ENCODE peak calls at places on chromosome 9, in eight cellular contexts. One of them, this sample, is unnamed. For H3K36me3, the result is how much of the 10 kb centered on the place peaks cover.

GRCh38 chr9:128108784-128109709 is 18.5 kb downstream of the PTGES2 start:
- DNase-seq in BE2C: no peak
- DNase-seq in cardiac muscle cell: no peak
- DNase-seq in body of pancreas: no peak
- DNase-seq in psoas muscle: peak
- DNase-seq in endothelial cell of umbilical vein: no peak
- DNase-seq in vagina: no peak
- DNase-seq in fibroblast of lung: no peak
- DNase-seq in this sample: peak

GRCh38 chr9:129081388-129081889 is 528 bp downstream of the DOLPP1 start:
- DNase-seq in endothelial cell of umbilical vein: no peak
- DNase-seq in vagina: no peak
- DNase-seq in cardiac muscle cell: no peak
- DNase-seq in body of pancreas: no peak
- DNase-seq in BE2C: no peak
- DNase-seq in psoas muscle: no peak
- DNase-seq in fibroblast of lung: peak
- DNase-seq in this sample: no peak

GRCh38 chr9:78239506-78239905 is 3.6 kb downstream of the CEP78 start:
- DNase-seq in BE2C: no peak
- DNase-seq in body of pancreas: peak
- DNase-seq in endothelial cell of umbilical vein: no peak
- DNase-seq in cardiac muscle cell: peak
- DNase-seq in fibroblast of lung: no peak
- DNase-seq in psoas muscle: no peak
- DNase-seq in vagina: no peak
- DNase-seq in this sample: no peak

GRCh38 chr9:21340735-21341134 is 5.5 kb upstream of the KLHL9 start:
- DNase-seq in psoas muscle: no peak
- DNase-seq in cardiac muscle cell: no peak
- DNase-seq in BE2C: no peak
- DNase-seq in fibroblast of lung: no peak
- DNase-seq in endothelial cell of umbilical vein: no peak
- DNase-seq in body of pancreas: no peak
- DNase-seq in vagina: no peak
- DNase-seq in this sample: no peak

GRCh38 chr9:28620661-28621060 is 1047.4 kb upstream of the C9orf72 start:
- DNase-seq in psoas muscle: no peak
- DNase-seq in body of pancreas: no peak
- DNase-seq in vagina: no peak
- DNase-seq in fibroblast of lung: no peak
- DNase-seq in BE2C: no peak
- DNase-seq in cardiac muscle cell: no peak
- DNase-seq in endothelial cell of umbilical vein: no peak
- DNase-seq in this sample: no peak

GRCh38 chr9:15268317-15268716 is 38.7 kb downstream of the TTC39B start:
- DNase-seq in psoas muscle: no peak
- DNase-seq in fibroblast of lung: no peak
- DNase-seq in cardiac muscle cell: no peak
- DNase-seq in BE2C: no peak
- DNase-seq in endothelial cell of umbilical vein: no peak
- DNase-seq in body of pancreas: no peak
- DNase-seq in vagina: no peak
- DNase-seq in this sample: no peak

GRCh38 chr9:111909444-111909843 is 12.8 kb downstream of the UGCG start:
- DNase-seq in fibroblast of lung: no peak
- DNase-seq in vagina: no peak
- DNase-seq in body of pancreas: no peak
- DNase-seq in BE2C: no peak
- DNase-seq in endothelial cell of umbilical vein: no peak
- DNase-seq in psoas muscle: no peak
- DNase-seq in cardiac muscle cell: no peak
- DNase-seq in this sample: no peak

GRCh38 chr9:112487799-112488345 is 1.2 kb downstream of the KIAA1958 start:
- DNase-seq in body of pancreas: no peak
- DNase-seq in endothelial cell of umbilical vein: no peak
- DNase-seq in vagina: no peak
- DNase-seq in cardiac muscle cell: peak
- DNase-seq in fibroblast of lung: peak
- DNase-seq in psoas muscle: no peak
- DNase-seq in BE2C: no peak
- DNase-seq in this sample: no peak

GRCh38 chr9:32508728-32509127 is 17.3 kb downstream of the RIGI start:
- DNase-seq in fibroblast of lung: no peak
- DNase-seq in BE2C: no peak
- DNase-seq in vagina: no peak
- DNase-seq in cardiac muscle cell: no peak
- DNase-seq in endothelial cell of umbilical vein: no peak
- DNase-seq in body of pancreas: no peak
- DNase-seq in psoas muscle: no peak
- DNase-seq in this sample: no peak

GRCh38 chr9:118961857-118962256 is 407.4 kb downstream of the BRINP1 start:
- DNase-seq in psoas muscle: no peak
- DNase-seq in cardiac muscle cell: peak
- DNase-seq in vagina: no peak
- DNase-seq in fibroblast of lung: peak
- DNase-seq in body of pancreas: no peak
- DNase-seq in BE2C: no peak
- DNase-seq in endothelial cell of umbilical vein: no peak
- DNase-seq in this sample: no peak

GRCh38 chr9:114653556-114654159 is 3.9 kb downstream of the TEX53 start:
- DNase-seq in BE2C: peak
- DNase-seq in endothelial cell of umbilical vein: peak
- DNase-seq in body of pancreas: peak
- DNase-seq in fibroblast of lung: peak
- DNase-seq in vagina: peak
- DNase-seq in psoas muscle: no peak
- DNase-seq in cardiac muscle cell: peak
- DNase-seq in this sample: no peak

GRCh38 chr9:76365028-76365427 is 29.2 kb downstream of the RFK start:
- DNase-seq in vagina: no peak
- DNase-seq in cardiac muscle cell: no peak
- DNase-seq in fibroblast of lung: peak
- DNase-seq in endothelial cell of umbilical vein: peak
- DNase-seq in BE2C: no peak
- DNase-seq in body of pancreas: no peak
- DNase-seq in psoas muscle: no peak
- DNase-seq in this sample: no peak

DNA sequence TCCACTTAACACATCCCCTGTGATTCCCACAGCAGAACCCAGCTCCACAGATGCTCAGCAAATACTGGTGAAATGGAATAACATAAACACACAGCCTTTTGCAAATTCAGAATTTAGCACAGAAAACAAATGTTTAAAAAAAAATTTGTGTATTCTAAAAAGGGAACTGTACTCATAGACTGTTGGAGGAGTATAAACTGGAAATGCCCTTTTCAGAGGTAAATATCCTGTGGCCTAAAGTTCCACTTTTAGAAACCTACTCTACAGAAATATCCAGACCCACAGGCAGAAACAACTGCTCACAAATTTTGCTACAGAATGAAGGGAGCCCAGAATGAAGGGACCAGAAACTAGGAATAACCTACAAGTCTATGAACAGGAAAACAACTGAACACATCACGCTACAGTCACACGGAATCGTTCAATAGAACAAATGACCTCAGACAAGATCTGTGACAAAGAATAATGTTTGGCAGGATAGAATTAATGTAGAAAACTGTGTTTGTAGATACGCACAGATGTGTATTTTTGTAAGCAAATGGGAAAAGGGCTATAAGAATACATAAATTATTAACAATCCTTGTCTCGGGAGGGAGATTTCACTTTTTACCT is 78.5 kb downstream of the SHB start:
- DNase-seq in psoas muscle: no peak
- DNase-seq in body of pancreas: no peak
- DNase-seq in BE2C: no peak
- DNase-seq in cardiac muscle cell: no peak
- DNase-seq in vagina: no peak
- DNase-seq in fibroblast of lung: no peak
- DNase-seq in endothelial cell of umbilical vein: no peak
- DNase-seq in this sample: no peak
- TF ChIP-seq CTCF in psoas muscle: no peak
- TF ChIP-seq CTCF in body of pancreas: no peak
- TF ChIP-seq CTCF in BE2C: no peak
- TF ChIP-seq CTCF in cardiac muscle cell: no peak
- TF ChIP-seq CTCF in vagina: no peak
- TF ChIP-seq CTCF in fibroblast of lung: no peak
- TF ChIP-seq CTCF in endothelial cell of umbilical vein: no peak
- TF ChIP-seq CTCF in this sample: no peak

GRCh38 chr9:131140112-131140511 is 14.7 kb downstream of the NUP214 start:
- DNase-seq in fibroblast of lung: no peak
- DNase-seq in cardiac muscle cell: no peak
- DNase-seq in BE2C: no peak
- DNase-seq in endothelial cell of umbilical vein: no peak
- DNase-seq in vagina: no peak
- DNase-seq in body of pancreas: no peak
- DNase-seq in psoas muscle: no peak
- DNase-seq in this sample: no peak

GRCh38 chr9:131142160-131142559 is 16.8 kb downstream of the NUP214 start:
- DNase-seq in vagina: no peak
- DNase-seq in psoas muscle: no peak
- DNase-seq in fibroblast of lung: no peak
- DNase-seq in cardiac muscle cell: no peak
- DNase-seq in body of pancreas: no peak
- DNase-seq in BE2C: no peak
- DNase-seq in endothelial cell of umbilical vein: no peak
- DNase-seq in this sample: no peak

GRCh38 chr9:131140550-131140949 is 15.2 kb downstream of the NUP214 start:
- DNase-seq in endothelial cell of umbilical vein: no peak
- DNase-seq in BE2C: no peak
- DNase-seq in fibroblast of lung: no peak
- DNase-seq in body of pancreas: no peak
- DNase-seq in vagina: no peak
- DNase-seq in cardiac muscle cell: no peak
- DNase-seq in psoas muscle: no peak
- DNase-seq in this sample: no peak

DNA sequence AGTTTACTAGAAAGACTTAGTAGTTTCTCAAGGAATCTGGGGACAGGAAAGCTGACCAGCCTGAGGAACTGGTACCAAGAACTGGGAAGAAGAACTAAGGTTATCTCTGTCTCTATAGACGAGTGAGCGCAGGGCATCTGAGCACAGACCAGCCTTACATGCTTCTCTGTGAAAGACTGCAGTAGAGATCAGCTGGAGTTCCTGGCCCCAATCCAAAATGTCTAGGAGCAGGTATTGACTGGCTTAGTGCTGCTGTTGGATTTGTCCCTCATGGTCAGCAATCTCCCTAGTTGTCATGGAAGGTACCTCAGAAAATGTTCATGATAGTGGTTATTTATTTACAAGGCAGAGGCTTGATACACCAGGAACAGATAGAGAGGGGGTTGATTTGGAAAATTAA is 13.3 kb downstream of the NUP214 start:
- DNase-seq in body of pancreas: peak
- DNase-seq in vagina: no peak
- DNase-seq in BE2C: no peak
- DNase-seq in endothelial cell of umbilical vein: no peak
- DNase-seq in psoas muscle: no peak
- DNase-seq in cardiac muscle cell: no peak
- DNase-seq in fibroblast of lung: no peak
- DNase-seq in this sample: no peak
- H3K36me3 ChIP-seq in body of pancreas: under half
- H3K36me3 ChIP-seq in vagina: under half
- H3K36me3 ChIP-seq in BE2C: half or more
- H3K36me3 ChIP-seq in endothelial cell of umbilical vein: under half
- H3K36me3 ChIP-seq in psoas muscle: under half
- H3K36me3 ChIP-seq in cardiac muscle cell: half or more
- H3K36me3 ChIP-seq in fibroblast of lung: under half
- H3K36me3 ChIP-seq in this sample: half or more

DNA sequence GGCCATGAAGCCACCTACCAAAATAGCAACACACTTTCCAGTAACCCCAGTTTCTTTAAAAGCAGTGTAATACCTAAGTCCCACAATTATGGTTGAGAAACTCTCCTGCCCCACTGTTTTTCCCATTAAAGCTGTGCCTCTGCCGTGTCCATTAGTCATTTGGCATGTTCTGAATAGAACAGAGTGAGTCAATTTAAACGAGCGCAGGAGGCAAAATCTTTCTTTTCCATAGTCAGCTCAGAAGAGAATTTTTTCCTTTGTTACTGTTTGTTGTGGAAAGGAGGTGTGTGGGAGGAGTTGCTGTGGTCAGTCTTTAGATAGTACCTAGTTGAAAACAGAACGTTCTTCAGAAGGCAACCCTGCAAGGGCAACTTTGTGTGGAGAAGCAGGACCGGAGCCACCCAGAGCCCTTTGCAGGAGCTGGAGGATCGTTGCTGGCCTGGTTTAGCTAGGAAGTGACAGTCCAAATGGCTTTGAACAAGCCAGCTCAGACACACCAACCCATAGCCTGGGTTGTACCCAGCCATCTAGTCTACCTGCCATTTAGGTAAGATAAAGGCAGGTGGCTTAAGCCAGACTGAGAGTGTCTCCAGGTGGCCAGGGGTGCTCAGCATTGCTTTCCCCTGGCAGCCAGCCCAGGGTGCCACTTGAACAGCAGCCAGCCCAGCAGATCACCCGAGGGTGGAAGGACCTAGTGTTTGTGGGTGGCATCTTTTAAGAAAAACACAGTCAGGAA is 30.4 kb downstream of the GADD45G start:
- DNase-seq in vagina: no peak
- DNase-seq in cardiac muscle cell: no peak
- DNase-seq in BE2C: no peak
- DNase-seq in endothelial cell of umbilical vein: no peak
- DNase-seq in body of pancreas: peak
- DNase-seq in fibroblast of lung: peak
- DNase-seq in psoas muscle: no peak
- DNase-seq in this sample: peak
- TF ChIP-seq CTCF in vagina: no peak
- TF ChIP-seq CTCF in cardiac muscle cell: no peak
- TF ChIP-seq CTCF in BE2C: no peak
- TF ChIP-seq CTCF in endothelial cell of umbilical vein: no peak
- TF ChIP-seq CTCF in body of pancreas: peak
- TF ChIP-seq CTCF in fibroblast of lung: no peak
- TF ChIP-seq CTCF in psoas muscle: no peak
- TF ChIP-seq CTCF in this sample: no peak

GRCh38 chr9:130156672-130157071 is 15.5 kb upstream of the NCS1 start:
- DNase-seq in endothelial cell of umbilical vein: no peak
- DNase-seq in psoas muscle: peak
- DNase-seq in body of pancreas: peak
- DNase-seq in BE2C: no peak
- DNase-seq in vagina: no peak
- DNase-seq in fibroblast of lung: no peak
- DNase-seq in cardiac muscle cell: no peak
- DNase-seq in this sample: no peak

GRCh38 chr9:130157079-130157478 is 15.1 kb upstream of the NCS1 start:
- DNase-seq in endothelial cell of umbilical vein: no peak
- DNase-seq in body of pancreas: no peak
- DNase-seq in psoas muscle: no peak
- DNase-seq in vagina: no peak
- DNase-seq in BE2C: no peak
- DNase-seq in cardiac muscle cell: no peak
- DNase-seq in fibroblast of lung: no peak
- DNase-seq in this sample: no peak

GRCh38 chr9:130150779-130151381 is 21.3 kb upstream of the NCS1 start:
- DNase-seq in endothelial cell of umbilical vein: no peak
- DNase-seq in cardiac muscle cell: no peak
- DNase-seq in fibroblast of lung: peak
- DNase-seq in vagina: no peak
- DNase-seq in BE2C: no peak
- DNase-seq in psoas muscle: no peak
- DNase-seq in body of pancreas: no peak
- DNase-seq in this sample: no peak

GRCh38 chr9:130155647-130156046 is 16.6 kb upstream of the NCS1 start:
- DNase-seq in vagina: no peak
- DNase-seq in fibroblast of lung: no peak
- DNase-seq in BE2C: no peak
- DNase-seq in psoas muscle: no peak
- DNase-seq in cardiac muscle cell: no peak
- DNase-seq in endothelial cell of umbilical vein: no peak
- DNase-seq in body of pancreas: no peak
- DNase-seq in this sample: no peak

GRCh38 chr9:130154816-130155215 is 17.4 kb upstream of the NCS1 start:
- DNase-seq in cardiac muscle cell: no peak
- DNase-seq in vagina: no peak
- DNase-seq in body of pancreas: no peak
- DNase-seq in endothelial cell of umbilical vein: no peak
- DNase-seq in BE2C: no peak
- DNase-seq in psoas muscle: no peak
- DNase-seq in fibroblast of lung: no peak
- DNase-seq in this sample: no peak
- H3K36me3 ChIP-seq in cardiac muscle cell: under half
- H3K36me3 ChIP-seq in vagina: under half
- H3K36me3 ChIP-seq in body of pancreas: under half
- H3K36me3 ChIP-seq in endothelial cell of umbilical vein: under half
- H3K36me3 ChIP-seq in BE2C: under half
- H3K36me3 ChIP-seq in psoas muscle: under half
- H3K36me3 ChIP-seq in fibroblast of lung: under half
- H3K36me3 ChIP-seq in this sample: under half